ENCODE peak calls at places on chromosome 18, in seven cellular contexts. H is fibroblast of lung; B is transverse colon; R is hepatocyte; L is lung; T is ovary; G is CD4-positive, alpha-beta T cell. A is an unnamed sample.
A peak's percentile ranks its signal among the peaks of the same experiment; 100 is the strongest.

GRCh38 chr18:61901334-61901986 is 8.7 kb upstream of the RNF152 start:
- DNase-seq in H (peak; percentile 54), B (peak; percentile 55), R (peak; percentile 73), L (peak; percentile 39), T (peak; percentile 37), G (peak; percentile 29), A (peak; percentile 65)

GRCh38 chr18:26185267-26185666 is 41.0 kb upstream of the TAF4B start:
- DNase-seq in H (no peak), B (no peak), R (no peak), L (no peak), T (no peak), G (no peak), A (no peak)

GRCh38 chr18:30386624-30387023 is 655.9 kb downstream of the DSC3 start:
- DNase-seq in H (no peak), B (no peak), R (no peak), L (no peak), T (no peak), G (no peak), A (no peak)

GRCh38 chr18:73879328-73879727 is 268.3 kb downstream of the FBXO15 start:
- DNase-seq in H (no peak), B (no peak), R (no peak), L (no peak), T (no peak), G (no peak), A (no peak)

GRCh38 chr18:79567481-79568147 is 112.0 kb upstream of the CTDP1 start:
- DNase-seq in H (peak; percentile 76), B (no peak), R (peak; percentile 69), L (no peak), T (no peak), G (no peak), A (peak; percentile 89)

GRCh38 chr18:49510393-49511115 is 23.5 kb upstream of the C18orf32 start:
- DNase-seq in H (peak; percentile 64), B (peak; percentile 45), R (peak; percentile 72), L (peak; percentile 43), T (peak; percentile 38), G (peak; percentile 44), A (peak; percentile 45)

GRCh38 chr18:48293954-48294893 is 115.0 kb downstream of the ZBTB7C start:
- DNase-seq in H (no peak), B (no peak), R (no peak), L (peak; percentile 27), T (no peak), G (no peak), A (peak; percentile 80)

GRCh38 chr18:12595571-12596255 is 62.2 kb downstream of the SPIRE1 start:
- DNase-seq in H (no peak), B (no peak), R (no peak), L (no peak), T (no peak), G (no peak), A (no peak)

GRCh38 chr18:36752929-36753865 is 75.6 kb downstream of the TPGS2 start:
- DNase-seq in H (no peak), B (no peak), R (no peak), L (no peak), T (no peak), G (no peak), A (peak; percentile 10)

GRCh38 chr18:40152859-40153258 is 1802.2 kb upstream of the PIK3C3 start:
- DNase-seq in H (peak; percentile 53), B (no peak), R (no peak), L (no peak), T (no peak), G (no peak), A (no peak)

GRCh38 chr18:50240083-50240563 is 26.2 kb downstream of the CFAP53 start:
- DNase-seq in H (no peak), B (no peak), R (peak; percentile 8), L (no peak), T (no peak), G (no peak), A (no peak)

GRCh38 chr18:31046916-31047315 is 4.4 kb upstream of the DSC3 start:
- DNase-seq in H (no peak), B (no peak), R (no peak), L (no peak), T (no peak), G (no peak), A (no peak)

GRCh38 chr18:55353806-55354205 is 234.2 kb downstream of the TCF4 start:
- DNase-seq in H (no peak), B (no peak), R (no peak), L (no peak), T (no peak), G (no peak), A (no peak)

GRCh38 chr18:26457611-26458350 is 90.6 kb downstream of the KCTD1 start:
- DNase-seq in H (no peak), B (no peak), R (no peak), L (no peak), T (no peak), G (no peak), A (no peak)

GRCh38 chr18:73979742-73980141 is 167.9 kb downstream of the FBXO15 start:
- DNase-seq in H (peak; percentile 4), B (no peak), R (no peak), L (no peak), T (no peak), G (no peak), A (no peak)

GRCh38 chr18:44912740-44913478 is 232.2 kb downstream of the SETBP1 start:
- DNase-seq in H (no peak), B (no peak), R (no peak), L (no peak), T (no peak), G (no peak), A (peak; percentile 23)

GRCh38 chr18:44911260-44911659 is 230.6 kb downstream of the SETBP1 start:
- DNase-seq in H (no peak), B (no peak), R (no peak), L (no peak), T (no peak), G (no peak), A (no peak)

GRCh38 chr18:44911773-44912172 is 231.1 kb downstream of the SETBP1 start:
- DNase-seq in H (no peak), B (no peak), R (no peak), L (no peak), T (no peak), G (no peak), A (no peak)

GRCh38 chr18:44904768-44905167 is 224.1 kb downstream of the SETBP1 start:
- DNase-seq in H (no peak), B (no peak), R (no peak), L (no peak), T (no peak), G (no peak), A (no peak)

DNA sequence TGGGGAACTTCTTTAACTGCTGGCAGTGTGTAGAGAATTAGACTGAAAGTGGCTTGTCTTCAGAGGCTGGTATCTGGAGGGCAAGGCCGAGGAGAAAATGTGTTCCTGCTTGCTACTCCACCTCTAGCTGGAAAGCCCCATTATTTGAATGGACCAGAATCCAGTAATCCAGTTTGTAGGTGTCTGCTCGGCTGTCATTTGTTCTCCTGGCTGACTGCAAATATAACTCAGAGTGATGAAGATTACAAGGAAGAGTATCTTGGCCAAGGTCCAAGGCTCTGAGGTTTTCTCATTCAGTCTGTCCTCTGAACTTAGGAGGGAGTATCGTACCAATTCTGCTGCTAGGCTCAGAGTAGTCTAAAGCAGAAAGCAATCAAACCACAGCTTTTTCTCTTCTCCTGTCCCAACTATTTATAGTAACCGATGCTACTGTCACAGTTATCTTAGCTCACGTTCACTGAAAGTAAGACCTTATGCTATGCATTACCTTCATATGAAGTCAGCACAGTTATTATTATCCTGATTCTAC is 228.6 kb downstream of the SETBP1 start:
- DNase-seq in H (no peak), B (peak; percentile 25), R (peak; percentile 23), L (no peak), T (no peak), G (no peak), A (no peak)
- H3K9me3 ChIP-seq in H (no peaks in the 10 kb centered on the region), B (no peaks in the 10 kb centered on the region), R (no peaks in the 10 kb centered on the region), L (no peaks in the 10 kb centered on the region), T (no peaks in the 10 kb centered on the region), G (no peaks in the 10 kb centered on the region), A (no peaks in the 10 kb centered on the region)

DNA sequence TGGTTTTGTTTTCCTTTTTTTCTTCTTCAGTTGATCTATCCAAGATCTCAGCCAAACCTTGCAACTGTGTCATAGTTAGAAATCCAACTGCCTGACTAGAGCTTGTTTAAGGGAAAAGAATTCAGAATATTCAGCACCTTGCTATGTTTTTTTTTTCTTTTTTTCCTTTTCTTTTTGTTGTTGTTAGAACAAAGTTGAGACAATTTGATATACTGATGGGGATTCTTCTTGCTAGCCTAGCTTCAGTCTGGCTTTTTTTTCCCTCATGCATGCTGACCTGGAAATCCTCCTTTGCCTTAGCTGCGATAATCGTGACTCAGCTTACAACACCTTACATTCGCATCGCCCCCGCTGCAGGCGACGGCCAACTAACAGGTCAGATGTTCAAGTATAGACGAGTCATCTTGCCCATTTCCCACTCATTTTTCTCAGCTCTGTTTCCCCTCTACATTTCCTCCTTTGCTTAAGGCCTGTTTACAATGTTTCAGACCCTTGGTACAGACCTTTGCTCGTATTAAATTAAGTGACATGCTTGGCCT is 487.2 kb upstream of the RAB12 start:
- DNase-seq in H (no peak), B (no peak), R (peak; percentile 18), L (no peak), T (no peak), G (no peak), A (no peak)
- H3K27ac ChIP-seq in H (no peak overlapping the region), B (no peak overlapping the region), R (no peak overlapping the region), L (no peak overlapping the region), T (no peak overlapping the region), G (no peak overlapping the region), A (no peak overlapping the region)

DNA sequence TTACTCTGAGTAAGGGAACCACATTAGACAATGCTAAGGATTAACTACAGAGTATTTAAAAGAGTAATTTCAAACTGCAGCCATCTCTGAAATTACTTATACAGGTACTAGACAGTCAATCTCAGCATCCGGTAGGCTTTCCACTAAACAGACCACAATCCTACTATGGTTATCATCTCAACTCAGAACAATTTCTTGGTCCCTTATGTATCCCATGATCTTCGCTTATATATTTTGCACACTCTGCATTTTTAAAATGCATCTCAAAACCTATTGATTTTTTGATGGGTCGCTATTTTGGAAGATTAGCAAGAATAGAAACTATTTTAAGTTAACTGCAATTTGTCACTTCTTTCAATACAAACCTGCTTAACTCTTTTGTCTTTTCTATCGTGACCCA is 1.4 kb downstream of the PPP4R1 start:
- DNase-seq in H (no peak), B (no peak), R (no peak), L (no peak), T (no peak), G (no peak), A (no peak)
- H3K9me3 ChIP-seq in H (no peaks in the 10 kb centered on the region), B (no peaks in the 10 kb centered on the region), R (no peaks in the 10 kb centered on the region), L (no peaks in the 10 kb centered on the region), T (no peaks in the 10 kb centered on the region), G (no peaks in the 10 kb centered on the region), A (no peaks in the 10 kb centered on the region)

GRCh38 chr18:3179430-3180089 is 40.2 kb downstream of the MYOM1 start:
- DNase-seq in H (no peak), B (no peak), R (no peak), L (no peak), T (no peak), G (no peak), A (peak; percentile 78)

GRCh38 chr18:3183103-3183717 is 36.6 kb downstream of the MYOM1 start:
- DNase-seq in H (no peak), B (no peak), R (no peak), L (no peak), T (no peak), G (no peak), A (no peak)

GRCh38 chr18:3177902-3178687 is 41.7 kb downstream of the MYOM1 start:
- DNase-seq in H (peak; percentile 16), B (peak; percentile 63), R (no peak), L (peak; percentile 65), T (no peak), G (no peak), A (no peak)

GRCh38 chr18:3184275-3184963 is 35.3 kb downstream of the MYOM1 start:
- DNase-seq in H (no peak), B (no peak), R (no peak), L (no peak), T (no peak), G (no peak), A (no peak)

GRCh38 chr18:3180325-3180724 is 39.4 kb downstream of the MYOM1 start:
- DNase-seq in H (peak; percentile 57), B (no peak), R (no peak), L (no peak), T (no peak), G (no peak), A (peak; percentile 32)
- H3K27ac ChIP-seq in H (no peak overlapping the region), B (peak overlapping the region; percentile 1), R (no peak overlapping the region), L (no peak overlapping the region), T (no peak overlapping the region), G (no peak overlapping the region), A (peak overlapping the region; percentile 65)